ENCODE peak calls at places on chromosomes 11 and 22, in four cellular contexts. One of them, this sample, is unnamed.

GRCh38 chr11:57644748-57645715 is 4.7 kb downstream of the YPEL4 start:
- DNase-seq in CD8-positive, alpha-beta T cell: peak; percentile 79
- DNase-seq in GM06990: peak; percentile 41
- DNase-seq in dorsolateral prefrontal cortex: peak; percentile 83
- DNase-seq in this sample: peak; percentile 86

GRCh38 chr22:22952531-22953295 is 65.1 kb downstream of the IGLL5 start:
- DNase-seq in GM06990: no peak
- DNase-seq in dorsolateral prefrontal cortex: no peak
- DNase-seq in CD8-positive, alpha-beta T cell: no peak
- DNase-seq in this sample: no peak

GRCh38 chr11:4022669-4023068 is 71.9 kb upstream of the RRM1 start:
- DNase-seq in GM06990: no peak
- DNase-seq in dorsolateral prefrontal cortex: no peak
- DNase-seq in CD8-positive, alpha-beta T cell: no peak
- DNase-seq in this sample: no peak

GRCh38 chr11:121473064-121473777 is 20.5 kb upstream of the SORL1-AS1 start:
- DNase-seq in GM06990: no peak
- DNase-seq in dorsolateral prefrontal cortex: no peak
- DNase-seq in CD8-positive, alpha-beta T cell: no peak
- DNase-seq in this sample: no peak

GRCh38 chr11:109851780-109852390 is 241.3 kb upstream of the ZC3H12C start:
- DNase-seq in CD8-positive, alpha-beta T cell: no peak
- DNase-seq in dorsolateral prefrontal cortex: no peak
- DNase-seq in GM06990: no peak
- DNase-seq in this sample: no peak

GRCh38 chr22:19962909-19963806 is 21.5 kb upstream of the TXNRD2 start:
- DNase-seq in CD8-positive, alpha-beta T cell: no peak
- DNase-seq in dorsolateral prefrontal cortex: no peak
- DNase-seq in GM06990: no peak
- DNase-seq in this sample: no peak

GRCh38 chr11:36019722-36020121 is 75.9 kb downstream of the LDLRAD3 start:
- DNase-seq in dorsolateral prefrontal cortex: no peak
- DNase-seq in CD8-positive, alpha-beta T cell: no peak
- DNase-seq in GM06990: no peak
- DNase-seq in this sample: no peak

GRCh38 chr22:20128902-20129746 is 2.5 kb upstream of the ZDHHC8 start:
- DNase-seq in GM06990: no peak
- DNase-seq in dorsolateral prefrontal cortex: no peak
- DNase-seq in CD8-positive, alpha-beta T cell: no peak
- DNase-seq in this sample: peak; percentile 41

GRCh38 chr11:64313491-64314145 is 3.7 kb downstream of the TRMT112 start:
- DNase-seq in GM06990: no peak
- DNase-seq in dorsolateral prefrontal cortex: peak; percentile 58
- DNase-seq in CD8-positive, alpha-beta T cell: no peak
- DNase-seq in this sample: no peak

GRCh38 chr11:108871152-108871551 is 206.3 kb downstream of the DDX10 start:
- DNase-seq in GM06990: no peak
- DNase-seq in CD8-positive, alpha-beta T cell: no peak
- DNase-seq in dorsolateral prefrontal cortex: no peak
- DNase-seq in this sample: no peak

GRCh38 chr11:968822-969221 is 43.2 kb downstream of the AP2A2 start:
- DNase-seq in GM06990: no peak
- DNase-seq in CD8-positive, alpha-beta T cell: no peak
- DNase-seq in dorsolateral prefrontal cortex: no peak
- DNase-seq in this sample: no peak

GRCh38 chr11:72786305-72787261 is 7.3 kb downstream of the STARD10 start:
- DNase-seq in CD8-positive, alpha-beta T cell: no peak
- DNase-seq in GM06990: no peak
- DNase-seq in dorsolateral prefrontal cortex: no peak
- DNase-seq in this sample: no peak

GRCh38 chr22:27135582-27135981 is 478.2 kb downstream of the MIAT start:
- DNase-seq in dorsolateral prefrontal cortex: no peak
- DNase-seq in CD8-positive, alpha-beta T cell: no peak
- DNase-seq in GM06990: no peak
- DNase-seq in this sample: no peak

GRCh38 chr11:26571861-26572654 is at the start of gene MUC15:
- DNase-seq in CD8-positive, alpha-beta T cell: no peak
- DNase-seq in dorsolateral prefrontal cortex: no peak
- DNase-seq in GM06990: no peak
- DNase-seq in this sample: no peak

GRCh38 chr11:86608251-86608799 is 64.1 kb downstream of the ME3 start:
- DNase-seq in CD8-positive, alpha-beta T cell: no peak
- DNase-seq in GM06990: no peak
- DNase-seq in dorsolateral prefrontal cortex: peak; percentile 44
- DNase-seq in this sample: peak; percentile 46

GRCh38 chr11:34204396-34205279 is 99.2 kb downstream of the NAT10 start:
- DNase-seq in CD8-positive, alpha-beta T cell: no peak
- DNase-seq in GM06990: no peak
- DNase-seq in dorsolateral prefrontal cortex: no peak
- DNase-seq in this sample: no peak

GRCh38 chr11:16186680-16187079 is 169.7 kb downstream of the SOX6 start:
- DNase-seq in CD8-positive, alpha-beta T cell: no peak
- DNase-seq in GM06990: no peak
- DNase-seq in dorsolateral prefrontal cortex: no peak
- DNase-seq in this sample: no peak

GRCh38 chr22:50186789-50187523 is 1.2 kb downstream of the TRABD start:
- DNase-seq in dorsolateral prefrontal cortex: no peak
- DNase-seq in GM06990: peak; percentile 46
- DNase-seq in CD8-positive, alpha-beta T cell: no peak
- DNase-seq in this sample: no peak

GRCh38 chr11:22624742-22625447 is 728 bp downstream of the FANCF start:
- DNase-seq in GM06990: no peak
- DNase-seq in CD8-positive, alpha-beta T cell: peak; percentile 37
- DNase-seq in dorsolateral prefrontal cortex: peak; percentile 77
- DNase-seq in this sample: no peak

GRCh38 chr11:77191823-77192495 is 63.9 kb downstream of the MYO7A start:
- DNase-seq in CD8-positive, alpha-beta T cell: peak; percentile 26
- DNase-seq in GM06990: peak; percentile 44
- DNase-seq in dorsolateral prefrontal cortex: no peak
- DNase-seq in this sample: peak; percentile 68

GRCh38 chr22:29658171-29658570 is 54.7 kb downstream of the NF2 start:
- DNase-seq in CD8-positive, alpha-beta T cell: no peak
- DNase-seq in GM06990: no peak
- DNase-seq in dorsolateral prefrontal cortex: no peak
- DNase-seq in this sample: no peak

GRCh38 chr11:76596652-76597051 is 73.9 kb downstream of the LRRC32 start:
- DNase-seq in CD8-positive, alpha-beta T cell: no peak
- DNase-seq in GM06990: no peak
- DNase-seq in dorsolateral prefrontal cortex: peak; percentile 15
- DNase-seq in this sample: no peak

GRCh38 chr11:112361396-112361795 is 100.7 kb upstream of the PLET1 start:
- DNase-seq in dorsolateral prefrontal cortex: no peak
- DNase-seq in CD8-positive, alpha-beta T cell: no peak
- DNase-seq in GM06990: no peak
- DNase-seq in this sample: no peak

GRCh38 chr22:40668611-40669390 is 10.5 kb upstream of the MCHR1 start:
- DNase-seq in CD8-positive, alpha-beta T cell: no peak
- DNase-seq in GM06990: no peak
- DNase-seq in dorsolateral prefrontal cortex: no peak
- DNase-seq in this sample: no peak

DNA sequence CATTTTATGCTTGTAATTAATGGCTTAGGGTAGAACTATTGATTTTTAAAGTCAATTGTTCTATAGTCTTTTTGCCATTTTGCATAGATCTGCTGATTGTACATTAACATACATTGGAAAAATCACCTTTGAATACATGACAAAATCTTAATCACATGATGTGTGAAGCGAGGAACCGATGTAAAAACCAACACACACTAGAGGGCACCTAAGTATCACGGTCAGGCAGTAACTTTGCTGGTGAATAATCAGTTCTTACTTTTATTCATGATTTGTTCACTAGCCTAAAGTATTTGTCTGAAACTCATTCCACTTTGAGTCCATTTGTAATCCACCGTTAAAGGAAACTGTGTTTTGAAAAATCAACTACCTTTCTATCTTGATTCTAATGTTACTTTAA is 28.2 kb downstream of the JHY start:
- DNase-seq in dorsolateral prefrontal cortex: no peak
- DNase-seq in CD8-positive, alpha-beta T cell: no peak
- DNase-seq in GM06990: no peak
- DNase-seq in this sample: no peak
- TF ChIP-seq CTCF in dorsolateral prefrontal cortex: no peak
- TF ChIP-seq CTCF in CD8-positive, alpha-beta T cell: no peak
- TF ChIP-seq CTCF in GM06990: peak; percentile 17
- TF ChIP-seq CTCF in this sample: peak; percentile 57

GRCh38 chr22:38467904-38468760 is at the start of gene KDELR3:
- DNase-seq in dorsolateral prefrontal cortex: peak; percentile 44
- DNase-seq in GM06990: peak; percentile 65
- DNase-seq in CD8-positive, alpha-beta T cell: peak; percentile 26
- DNase-seq in this sample: no peak
- TF ChIP-seq CTCF in dorsolateral prefrontal cortex: no peak
- TF ChIP-seq CTCF in GM06990: no peak
- TF ChIP-seq CTCF in CD8-positive, alpha-beta T cell: no peak
- TF ChIP-seq CTCF in this sample: peak; percentile 53

GRCh38 chr11:44033856-44034255 is 13.9 kb upstream of the ACCSL start:
- DNase-seq in CD8-positive, alpha-beta T cell: no peak
- DNase-seq in dorsolateral prefrontal cortex: no peak
- DNase-seq in GM06990: no peak
- DNase-seq in this sample: no peak

GRCh38 chr11:44036811-44037657 is 10.7 kb upstream of the ACCSL start:
- DNase-seq in GM06990: peak; percentile 12
- DNase-seq in dorsolateral prefrontal cortex: peak; percentile 83
- DNase-seq in CD8-positive, alpha-beta T cell: peak; percentile 4
- DNase-seq in this sample: peak; percentile 71

GRCh38 chr11:44032304-44033085 is 15.3 kb upstream of the ACCSL start:
- DNase-seq in GM06990: no peak
- DNase-seq in dorsolateral prefrontal cortex: peak; percentile 67
- DNase-seq in CD8-positive, alpha-beta T cell: no peak
- DNase-seq in this sample: no peak

GRCh38 chr11:44033411-44033850 is 14.3 kb upstream of the ACCSL start:
- DNase-seq in GM06990: no peak
- DNase-seq in CD8-positive, alpha-beta T cell: no peak
- DNase-seq in dorsolateral prefrontal cortex: peak; percentile 53
- DNase-seq in this sample: no peak

DNA sequence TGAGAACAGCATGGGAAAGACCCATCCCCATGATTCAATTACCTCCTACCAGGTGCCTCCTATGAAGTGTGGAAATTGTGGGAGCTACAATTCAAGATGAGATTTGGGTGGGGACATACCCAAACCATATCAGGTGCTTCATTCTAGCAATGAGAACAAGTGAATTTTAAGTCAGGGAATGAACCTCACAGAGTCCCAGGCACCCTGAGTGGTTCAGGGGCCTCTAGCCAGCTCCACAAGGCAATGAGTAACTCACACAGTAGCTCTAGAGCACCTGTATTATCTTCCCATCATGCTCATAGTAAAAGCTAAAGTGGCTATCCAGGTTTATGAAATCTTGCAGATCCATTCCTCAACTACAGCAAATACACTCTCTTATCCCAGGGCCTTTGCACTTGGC is 13.1 kb upstream of the ACCSL start:
- DNase-seq in CD8-positive, alpha-beta T cell: no peak
- DNase-seq in GM06990: no peak
- DNase-seq in dorsolateral prefrontal cortex: no peak
- DNase-seq in this sample: no peak
- TF ChIP-seq CTCF in CD8-positive, alpha-beta T cell: no peak
- TF ChIP-seq CTCF in GM06990: no peak
- TF ChIP-seq CTCF in dorsolateral prefrontal cortex: no peak
- TF ChIP-seq CTCF in this sample: no peak

DNA sequence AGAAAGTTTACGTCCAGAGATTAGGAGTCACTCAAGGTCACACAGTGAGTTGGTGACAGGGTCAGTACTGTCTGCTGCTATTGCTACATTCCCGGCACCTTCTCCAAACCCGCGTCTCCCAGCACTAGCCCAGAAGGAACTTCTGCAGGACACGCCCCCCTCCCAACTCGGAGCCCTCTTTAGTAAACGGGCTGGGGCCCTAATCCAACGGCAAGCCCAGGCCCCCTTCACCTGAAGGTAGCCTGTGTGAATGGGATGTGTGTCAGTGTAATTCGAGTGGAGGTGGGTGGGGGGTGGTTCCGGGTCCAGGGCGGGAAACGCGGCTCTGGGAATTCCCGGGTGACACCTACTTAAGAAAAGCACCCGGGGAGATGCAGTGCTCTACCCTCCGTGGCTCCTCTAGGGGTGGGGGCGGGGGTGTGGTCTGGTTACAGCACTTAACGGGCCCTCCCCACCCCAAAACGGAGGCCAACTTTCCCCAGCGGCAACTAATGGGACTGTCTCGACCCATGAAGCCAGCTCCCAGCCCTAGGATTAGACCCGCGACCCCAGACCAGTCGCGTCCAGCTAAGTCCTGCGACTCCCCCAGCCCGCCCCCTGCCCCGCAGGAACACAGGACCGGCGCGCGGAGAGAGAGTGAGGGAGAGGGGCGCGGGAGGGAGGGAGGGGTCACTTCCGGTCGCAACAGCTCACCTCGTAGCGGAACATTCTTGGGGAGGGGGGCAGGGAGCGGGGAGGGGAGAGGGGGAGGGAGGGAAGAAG is 468 bp downstream of the PATL1 start:
- DNase-seq in dorsolateral prefrontal cortex: no peak
- DNase-seq in CD8-positive, alpha-beta T cell: no peak
- DNase-seq in GM06990: peak; percentile 74
- DNase-seq in this sample: peak; percentile 14
- TF ChIP-seq CTCF in dorsolateral prefrontal cortex: peak; percentile 21
- TF ChIP-seq CTCF in CD8-positive, alpha-beta T cell: no peak
- TF ChIP-seq CTCF in GM06990: no peak
- TF ChIP-seq CTCF in this sample: peak; percentile 50

DNA sequence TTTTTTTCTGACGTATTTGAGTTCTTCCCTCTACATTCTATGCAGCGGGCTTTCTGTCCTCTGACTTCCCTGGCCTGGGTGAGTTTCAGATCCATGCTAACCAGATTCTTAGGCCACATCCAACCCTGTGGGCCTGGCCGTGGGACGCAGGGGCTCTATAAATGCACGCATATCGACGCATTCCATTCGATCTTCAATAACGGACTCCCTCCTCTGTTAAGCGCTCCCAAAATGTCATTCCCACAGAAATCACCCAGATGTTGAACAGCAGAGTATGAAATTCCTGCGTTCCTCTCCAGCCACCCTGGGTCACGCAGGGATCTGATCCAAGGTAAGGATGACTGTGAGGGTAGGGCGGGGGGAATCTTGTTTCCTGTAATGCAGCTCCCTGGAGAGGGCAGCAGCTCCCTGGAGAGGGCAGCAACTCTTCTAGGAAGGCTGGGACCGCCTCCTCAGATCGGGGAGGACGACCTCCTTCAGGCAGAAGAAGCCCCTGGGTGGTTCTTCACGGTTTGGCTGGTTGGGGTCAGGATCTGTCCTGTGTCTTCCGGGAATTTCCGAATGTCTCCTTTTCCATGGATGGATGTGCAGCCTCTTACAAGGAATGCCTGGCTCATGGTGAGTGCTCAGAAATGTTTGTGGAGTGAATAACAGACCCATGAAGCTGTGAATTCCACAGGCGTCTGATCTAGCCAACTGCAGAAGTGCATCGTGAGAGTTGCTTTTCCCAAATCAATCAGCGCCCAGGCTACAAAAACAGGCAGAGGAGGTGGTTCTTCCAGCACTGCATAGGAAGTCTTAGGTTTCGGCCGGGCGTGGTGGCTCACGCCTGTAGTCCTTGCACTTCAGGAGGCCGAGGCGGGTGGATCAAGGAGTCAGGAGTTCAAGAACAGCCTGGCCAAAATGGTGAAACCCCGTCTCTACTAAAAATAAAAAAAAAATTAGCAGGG is 12.2 kb downstream of the MRGPRD start:
- DNase-seq in dorsolateral prefrontal cortex: no peak
- DNase-seq in CD8-positive, alpha-beta T cell: no peak
- DNase-seq in GM06990: no peak
- DNase-seq in this sample: no peak
- TF ChIP-seq CTCF in dorsolateral prefrontal cortex: no peak
- TF ChIP-seq CTCF in CD8-positive, alpha-beta T cell: no peak
- TF ChIP-seq CTCF in GM06990: no peak
- TF ChIP-seq CTCF in this sample: no peak

GRCh38 chr22:43088979-43089717 is at the start of gene TTLL1:
- DNase-seq in dorsolateral prefrontal cortex: peak; percentile 95
- DNase-seq in CD8-positive, alpha-beta T cell: peak; percentile 79
- DNase-seq in GM06990: peak; percentile 93
- DNase-seq in this sample: peak; percentile 81
- TF ChIP-seq CTCF in dorsolateral prefrontal cortex: peak; percentile 27
- TF ChIP-seq CTCF in CD8-positive, alpha-beta T cell: no peak
- TF ChIP-seq CTCF in GM06990: no peak
- TF ChIP-seq CTCF in this sample: no peak